ENCODE peak calls at places on chromosomes 4 and X, in nine cellular contexts. Z, W, E, J, D, M, O, U and V are unnamed samples.

GRCh38 chrX:121333942-121334341 is 286.5 kb downstream of the GLUD2 start:
- DNase-seq in M (no peak), U (no peak), O (peak; percentile 15), Z (no peak), W (no peak), E (no peak), J (no peak), D (no peak), V (no peak)

GRCh38 chr4:155959417-155959816 is 5.8 kb upstream of the CTSO start:
- DNase-seq in O (no peak), Z (no peak), W (no peak), E (no peak), J (no peak), D (no peak), M (no peak), U (no peak), V (no peak)

GRCh38 chrX:154307207-154307606 is 11.6 kb downstream of the TKTL1 start:
- DNase-seq in O (no peak), M (no peak), E (no peak), W (no peak), Z (no peak), U (no peak), D (no peak), J (no peak), V (no peak)

GRCh38 chr4:25505637-25505991 is 128.6 kb downstream of the ANAPC4 start:
- DNase-seq in J (no peak), O (no peak), W (no peak), E (no peak), D (no peak), M (no peak), U (no peak), Z (no peak), V (no peak)

GRCh38 chr4:28490669-28491068 is 1630.0 kb downstream of the STIM2 start:
- DNase-seq in Z (no peak), W (no peak), O (peak; percentile 28), M (no peak), J (peak; percentile 2), D (no peak), E (no peak), U (no peak), V (no peak)

GRCh38 chr4:94472056-94472826 is 20.5 kb downstream of the PDLIM5 start:
- DNase-seq in J (peak; percentile 34), W (no peak), M (no peak), U (no peak), O (peak; percentile 60), Z (peak; percentile 74), E (no peak), D (no peak), V (no peak)

GRCh38 chrX:13367950-13368349 is 48.1 kb upstream of the ATXN3L start:
- DNase-seq in D (no peak), U (no peak), O (no peak), E (no peak), J (no peak), M (no peak), W (no peak), Z (no peak), V (no peak)

GRCh38 chrX:151871244-151871643 is 41.4 kb upstream of the MAGEA4 start:
- DNase-seq in W (no peak), D (no peak), J (no peak), O (peak; percentile 92), E (no peak), Z (peak; percentile 79), M (no peak), U (no peak), V (no peak)

GRCh38 chr4:98657531-98658286 is 702 bp downstream of the TSPAN5 start:
- DNase-seq in U (peak; percentile 56), D (no peak), Z (peak; percentile 42), W (peak; percentile 51), M (peak; percentile 65), E (peak; percentile 20), J (peak; percentile 54), O (peak; percentile 66), V (no peak)

GRCh38 chr4:73450398-73451004 is 14.5 kb downstream of the AFP start:
- DNase-seq in Z (peak; percentile 75), J (peak; percentile 37), U (no peak), D (no peak), W (no peak), O (peak; percentile 91), E (peak; percentile 83), M (no peak), V (no peak)

GRCh38 chrX:80513620-80514019 is 93.4 kb downstream of the TENT5D start:
- DNase-seq in E (no peak), D (no peak), O (no peak), U (no peak), M (no peak), Z (no peak), W (no peak), J (no peak), V (no peak)

GRCh38 chr4:66178901-66179300 is 508.6 kb upstream of the EPHA5 start:
- DNase-seq in U (no peak), M (no peak), D (no peak), E (no peak), O (peak; percentile 17), Z (no peak), W (no peak), J (peak; percentile 27), V (no peak)

GRCh38 chrX:80431502-80431832 is 11.2 kb downstream of the TENT5D start:
- DNase-seq in J (no peak), E (no peak), D (no peak), O (no peak), W (no peak), Z (no peak), U (no peak), M (no peak), V (no peak)

GRCh38 chr4:10521386-10521785 is 64.2 kb upstream of the ZNF518B start:
- DNase-seq in Z (no peak), E (peak; percentile 75), D (no peak), W (no peak), J (no peak), U (no peak), O (no peak), M (no peak), V (no peak)

GRCh38 chr4:157004279-157005161 is 32.9 kb upstream of the PDGFC start:
- DNase-seq in U (no peak), Z (no peak), D (no peak), O (peak; percentile 78), E (no peak), M (no peak), J (no peak), W (no peak), V (no peak)

GRCh38 chr4:124265701-124266100 is 446.8 kb downstream of the ANKRD50 start:
- DNase-seq in D (no peak), Z (no peak), W (no peak), M (no peak), U (no peak), J (peak; percentile 11), O (peak; percentile 27), E (no peak), V (no peak)

GRCh38 chrX:75986980-75987379 is 185.9 kb upstream of the PBDC1 start:
- DNase-seq in D (no peak), J (no peak), O (no peak), U (no peak), E (no peak), Z (no peak), M (no peak), W (no peak), V (no peak)

GRCh38 chr4:47505666-47506065 is 20.6 kb downstream of the ATP10D start:
- DNase-seq in U (no peak), O (no peak), J (no peak), E (no peak), D (no peak), M (no peak), W (no peak), Z (no peak), V (no peak)

GRCh38 chr4:52833941-52834525 is 28.1 kb upstream of the RASL11B start:
- DNase-seq in Z (no peak), D (no peak), U (no peak), M (no peak), E (no peak), O (peak; percentile 27), J (no peak), W (no peak), V (no peak)

GRCh38 chr4:94523033-94523590 is 71.4 kb downstream of the PDLIM5 start:
- DNase-seq in Z (no peak), M (no peak), U (no peak), O (no peak), W (no peak), E (no peak), J (no peak), D (no peak), V (no peak)

GRCh38 chr4:24659241-24659961 is 75.0 kb upstream of the DHX15 start:
- DNase-seq in O (no peak), E (peak; percentile 76), J (no peak), Z (no peak), M (no peak), D (no peak), W (no peak), U (no peak), V (no peak)

GRCh38 chrX:11759461-11760311 is 1.6 kb downstream of the MSL3 start:
- DNase-seq in M (peak; percentile 77), E (peak; percentile 87), W (no peak), U (peak; percentile 83), D (peak; percentile 63), O (peak; percentile 95), Z (peak; percentile 88), J (peak; percentile 97), V (peak; percentile 82)

GRCh38 chr4:13399257-13399656 is 84.9 kb downstream of the RAB28 start:
- DNase-seq in M (no peak), Z (peak; percentile 2), W (no peak), E (no peak), J (peak; percentile 19), U (no peak), D (no peak), O (peak; percentile 66), V (no peak)

GRCh38 chrX:16212436-16212835 is 45.2 kb downstream of the MAGEB17 start:
- DNase-seq in U (no peak), O (peak; percentile 40), W (no peak), E (no peak), J (peak; percentile 43), D (no peak), Z (no peak), M (no peak), V (no peak)

GRCh38 chr4:132642196-132642817 is 506.8 kb upstream of the PCDH10 start:
- DNase-seq in U (no peak), E (peak; percentile 5), D (no peak), Z (peak; percentile 15), W (no peak), J (peak; percentile 76), M (peak; percentile 55), O (peak; percentile 70), V (peak; percentile 62)

GRCh38 chrX:49137492-49137891 is 14.0 kb upstream of the GPKOW start:
- DNase-seq in J (no peak), U (no peak), E (no peak), D (no peak), Z (no peak), M (no peak), W (no peak), O (no peak), V (no peak)

GRCh38 chr4:84482564-84483563 is 16.2 kb downstream of the NKX6-1 start:
- DNase-seq in O (peak; percentile 52), D (no peak), E (no peak), M (no peak), W (no peak), J (no peak), U (peak; percentile 24), Z (no peak), V (no peak)

GRCh38 chr4:52142816-52143215 is 91.7 kb downstream of the SPATA18 start:
- DNase-seq in E (no peak), W (no peak), M (no peak), D (no peak), U (no peak), J (no peak), O (no peak), Z (no peak), V (no peak)

GRCh38 chrX:123976671-123977316 is 15.3 kb downstream of the STAG2 start:
- DNase-seq in Z (no peak), D (no peak), W (no peak), M (peak; percentile 21), J (peak; percentile 71), O (peak; percentile 66), E (no peak), U (no peak), V (no peak)

GRCh38 chr4:101355767-101356702 is 8.7 kb upstream of the PPP3CA start:
- DNase-seq in U (no peak), M (no peak), Z (no peak), O (peak; percentile 93), J (no peak), D (no peak), W (no peak), E (no peak), V (no peak)

GRCh38 chr4:150722908-150723362 is 141.0 kb downstream of the MAB21L2 start:
- DNase-seq in U (no peak), J (no peak), Z (no peak), W (no peak), M (peak; percentile 6), O (peak; percentile 75), D (no peak), E (no peak), V (no peak)